ENCODE peak calls at places on chromosomes 2 and 18, in five cellular contexts. Z is tibial nerve, F is transverse colon, G is heart right ventricle, H is adrenal gland. R is an unnamed sample.

GRCh38 chr2:190119257-190119656 is 56.7 kb upstream of the MSTN start:
- DNase-seq in Z (no peak), F (no peak), G (peak; percentile 37), H (peak; percentile 26), R (peak; percentile 31)

GRCh38 chr2:198615972-198616371 is 811.6 kb downstream of the PLCL1 start:
- DNase-seq in Z (no peak), F (peak; percentile 51), G (no peak), H (no peak), R (no peak)

GRCh38 chr18:63844254-63844653 is 43.3 kb upstream of the SERPINB2 start:
- DNase-seq in Z (no peak), F (no peak), G (no peak), H (no peak), R (no peak)

GRCh38 chr2:46776687-46777327 is 138.8 kb downstream of the MCFD2 start:
- DNase-seq in Z (no peak), F (peak; percentile 55), G (peak; percentile 41), H (peak; percentile 72), R (peak; percentile 21)

GRCh38 chr2:155913356-155913755 is 419.2 kb downstream of the NR4A2 start:
- DNase-seq in Z (no peak), F (no peak), G (no peak), H (no peak), R (no peak)

GRCh38 chr18:44715245-44715644 is 34.6 kb downstream of the SETBP1 start:
- DNase-seq in Z (no peak), F (peak; percentile 47), G (no peak), H (no peak), R (no peak)

GRCh38 chr18:6482198-6482977 is 67.7 kb upstream of the L3MBTL4 start:
- DNase-seq in Z (peak; percentile 45), F (peak; percentile 41), G (peak; percentile 54), H (peak; percentile 81), R (no peak)

GRCh38 chr2:183371545-183371944 is 247.3 kb downstream of the NUP35 start:
- DNase-seq in Z (no peak), F (no peak), G (no peak), H (no peak), R (no peak)

GRCh38 chr2:41856946-41857345 is 190.9 kb upstream of the PKDCC start:
- DNase-seq in Z (no peak), F (no peak), G (no peak), H (no peak), R (no peak)

GRCh38 chr2:238220892-238221521 is 17.5 kb upstream of the ILKAP start:
- DNase-seq in Z (no peak), F (no peak), G (no peak), H (no peak), R (no peak)

GRCh38 chr2:201255468-201255867 is 4.9 kb upstream of the CASP8 start:
- DNase-seq in Z (no peak), F (no peak), G (no peak), H (no peak), R (no peak)

GRCh38 chr2:200376422-200377142 is 70.1 kb downstream of the SPATS2L start:
- DNase-seq in Z (no peak), F (peak; percentile 71), G (peak; percentile 12), H (no peak), R (no peak)

GRCh38 chr2:231545105-231545902 is 15.1 kb upstream of the NMUR1 start:
- DNase-seq in Z (no peak), F (peak; percentile 69), G (peak; percentile 56), H (peak; percentile 50), R (peak; percentile 63)

GRCh38 chr2:100818003-100818605 is 1.8 kb upstream of the NPAS2 start:
- DNase-seq in Z (no peak), F (no peak), G (no peak), H (no peak), R (no peak)

GRCh38 chr2:34529965-34530364 is 930.9 kb upstream of the FAM98A start:
- DNase-seq in Z (no peak), F (no peak), G (no peak), H (no peak), R (no peak)

GRCh38 chr18:68426731-68427315 is 288.1 kb downstream of the TMX3 start:
- DNase-seq in Z (no peak), F (no peak), G (no peak), H (no peak), R (no peak)

GRCh38 chr18:50886914-50887313 is 8.0 kb downstream of the ME2 start:
- DNase-seq in Z (no peak), F (no peak), G (no peak), H (no peak), R (no peak)

GRCh38 chr2:67515021-67515420 is 117.9 kb downstream of the ETAA1 start:
- DNase-seq in Z (no peak), F (no peak), G (no peak), H (no peak), R (no peak)

GRCh38 chr2:107137711-107138110 is 251.7 kb upstream of the ST6GAL2 start:
- DNase-seq in Z (no peak), F (no peak), G (no peak), H (no peak), R (no peak)

GRCh38 chr2:128039535-128039934 is 11.7 kb upstream of the SAP130 start:
- DNase-seq in Z (no peak), F (no peak), G (no peak), H (no peak), R (no peak)

GRCh38 chr2:128041561-128041960 is 13.7 kb upstream of the SAP130 start:
- DNase-seq in Z (no peak), F (no peak), G (no peak), H (no peak), R (no peak)

GRCh38 chr2:128037624-128038023 is 9.8 kb upstream of the SAP130 start:
- DNase-seq in Z (no peak), F (no peak), G (no peak), H (no peak), R (no peak)

GRCh38 chr2:128043041-128043440 is 15.2 kb upstream of the SAP130 start:
- DNase-seq in Z (no peak), F (no peak), G (no peak), H (no peak), R (no peak)

GRCh38 chr2:128040166-128040771 is 12.4 kb upstream of the SAP130 start:
- DNase-seq in Z (no peak), F (no peak), G (no peak), H (no peak), R (no peak)
- H3K9me3 ChIP-seq in Z (peaks cover 3% of the 10 kb centered on the region), F (peaks cover 27% of the 10 kb centered on the region), G (peaks cover 53% of the 10 kb centered on the region), H (no peaks in the 10 kb centered on the region), R (peaks cover 22% of the 10 kb centered on the region)

GRCh38 chr2:188320861-188321260 is 29.2 kb downstream of the GULP1 start:
- DNase-seq in Z (no peak), F (no peak), G (no peak), H (no peak), R (no peak)
- H3K4me1 ChIP-seq in Z (peaks cover 23% of the 10 kb centered on the region), F (no peaks in the 10 kb centered on the region), G (peaks cover 4% of the 10 kb centered on the region), H (peaks cover 27% of the 10 kb centered on the region), R (no peaks in the 10 kb centered on the region)

DNA sequence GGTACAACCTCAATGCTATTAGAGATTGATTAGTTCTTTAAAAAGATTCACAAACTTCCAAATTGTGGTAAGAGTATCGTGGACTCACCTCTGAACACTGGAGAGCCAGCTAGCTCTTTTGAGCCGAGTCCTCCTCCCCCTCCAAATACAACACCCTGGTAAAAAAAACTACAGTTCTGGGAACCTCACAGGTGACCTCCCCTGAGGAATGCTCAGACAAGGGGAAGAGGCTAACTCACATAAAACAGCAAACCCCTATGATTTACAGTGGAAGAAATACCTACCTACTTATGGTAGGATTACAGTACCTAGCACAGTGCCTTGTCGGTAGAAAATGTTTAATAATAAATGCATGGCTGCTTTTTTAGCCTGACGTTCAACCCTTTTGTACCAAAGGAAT is 8.4 kb downstream of the ZNF24 start:
- DNase-seq in Z (no peak), F (no peak), G (no peak), H (no peak), R (no peak)
- H3K9me3 ChIP-seq in Z (no peaks in the 10 kb centered on the region), F (no peaks in the 10 kb centered on the region), G (no peaks in the 10 kb centered on the region), H (no peaks in the 10 kb centered on the region), R (no peaks in the 10 kb centered on the region)

GRCh38 chr2:74149249-74149530 is 1.5 kb upstream of the BOLA3 start:
- DNase-seq in Z (no peak), F (no peak), G (no peak), H (no peak), R (no peak)
- H3K4me1 ChIP-seq in Z (peaks cover 32% of the 10 kb centered on the region), F (peaks cover 19% of the 10 kb centered on the region), G (peaks cover 24% of the 10 kb centered on the region), H (peaks cover 19% of the 10 kb centered on the region), R (peaks cover 12% of the 10 kb centered on the region)

DNA sequence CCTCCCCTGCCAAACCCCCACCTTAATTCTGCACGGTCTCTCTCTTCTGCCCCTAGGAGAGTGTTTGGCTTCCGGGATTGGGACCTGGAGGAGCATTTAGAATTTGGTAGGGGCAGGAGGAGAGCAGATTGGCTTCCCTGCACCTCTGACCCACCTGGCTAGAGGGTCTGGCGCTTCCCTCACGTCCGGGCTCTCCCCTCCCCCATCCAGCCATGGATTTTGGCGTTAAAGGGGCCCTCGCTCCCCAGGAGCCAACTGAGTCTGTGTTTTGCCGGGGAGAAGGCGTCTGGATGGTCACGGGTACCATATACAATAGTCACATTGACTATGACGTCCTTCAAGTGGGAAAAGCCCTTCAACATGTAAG is 6.5 kb downstream of the HOXD3 start:
- DNase-seq in Z (no peak), F (no peak), G (no peak), H (no peak), R (no peak)
- H3K9me3 ChIP-seq in Z (no peaks in the 10 kb centered on the region), F (no peaks in the 10 kb centered on the region), G (no peaks in the 10 kb centered on the region), H (no peaks in the 10 kb centered on the region), R (no peaks in the 10 kb centered on the region)

GRCh38 chr2:74845217-74845751 is 11.4 kb downstream of the HK2 start:
- DNase-seq in Z (peak; percentile 32), F (peak; percentile 88), G (peak; percentile 68), H (peak; percentile 95), R (no peak)
- H3K4me1 ChIP-seq in Z (peaks cover 32% of the 10 kb centered on the region), F (peaks cover 51% of the 10 kb centered on the region), G (peaks cover 98% of the 10 kb centered on the region), H (peaks cover 14% of the 10 kb centered on the region), R (peaks cover 97% of the 10 kb centered on the region)